ENCODE peak calls at places on chromosome 21, in eight cellular contexts. One of them, this sample, is unnamed.

GRCh38 chr21:45031231-45032191 is 42.9 kb upstream of the ADARB1 start:
- DNase-seq in H9: peak; percentile 19
- DNase-seq in Peyer's patch: no peak
- DNase-seq in PC-9: no peak
- DNase-seq in GM12865: no peak
- DNase-seq in astrocyte of the spinal cord: peak; percentile 56
- DNase-seq in neural crest cell: no peak
- DNase-seq in foreskin fibroblast: no peak
- DNase-seq in this sample: no peak

GRCh38 chr21:34112316-34113033 is 39.1 kb downstream of the MRPS6 start:
- DNase-seq in PC-9: no peak
- DNase-seq in GM12865: no peak
- DNase-seq in foreskin fibroblast: no peak
- DNase-seq in astrocyte of the spinal cord: no peak
- DNase-seq in H9: no peak
- DNase-seq in neural crest cell: no peak
- DNase-seq in Peyer's patch: no peak
- DNase-seq in this sample: no peak

GRCh38 chr21:44681861-44682579 is at the start of gene KRTAP12-1:
- DNase-seq in astrocyte of the spinal cord: no peak
- DNase-seq in GM12865: no peak
- DNase-seq in foreskin fibroblast: no peak
- DNase-seq in neural crest cell: no peak
- DNase-seq in Peyer's patch: no peak
- DNase-seq in H9: peak; percentile 22
- DNase-seq in PC-9: no peak
- DNase-seq in this sample: no peak

GRCh38 chr21:45078877-45079281 is 4.5 kb downstream of the ADARB1 start:
- DNase-seq in astrocyte of the spinal cord: peak; percentile 28
- DNase-seq in GM12865: peak; percentile 18
- DNase-seq in H9: no peak
- DNase-seq in neural crest cell: no peak
- DNase-seq in PC-9: no peak
- DNase-seq in foreskin fibroblast: peak; percentile 58
- DNase-seq in Peyer's patch: no peak
- DNase-seq in this sample: peak; percentile 8

GRCh38 chr21:36747114-36747814 is 48.3 kb downstream of the SIM2 start:
- DNase-seq in neural crest cell: no peak
- DNase-seq in H9: peak; percentile 58
- DNase-seq in PC-9: no peak
- DNase-seq in Peyer's patch: no peak
- DNase-seq in GM12865: peak; percentile 4
- DNase-seq in astrocyte of the spinal cord: no peak
- DNase-seq in foreskin fibroblast: no peak
- DNase-seq in this sample: no peak

GRCh38 chr21:28537371-28538079 is 455.2 kb downstream of the LTN1 start:
- DNase-seq in PC-9: no peak
- DNase-seq in Peyer's patch: no peak
- DNase-seq in GM12865: no peak
- DNase-seq in neural crest cell: no peak
- DNase-seq in H9: no peak
- DNase-seq in astrocyte of the spinal cord: peak; percentile 94
- DNase-seq in foreskin fibroblast: peak; percentile 96
- DNase-seq in this sample: no peak

GRCh38 chr21:39799178-39799577 is 54.2 kb downstream of the IGSF5 start:
- DNase-seq in H9: no peak
- DNase-seq in neural crest cell: no peak
- DNase-seq in Peyer's patch: no peak
- DNase-seq in foreskin fibroblast: no peak
- DNase-seq in GM12865: no peak
- DNase-seq in astrocyte of the spinal cord: no peak
- DNase-seq in PC-9: no peak
- DNase-seq in this sample: no peak

GRCh38 chr21:35342440-35342839 is 293.3 kb upstream of the RUNX1 start:
- DNase-seq in PC-9: no peak
- DNase-seq in foreskin fibroblast: no peak
- DNase-seq in H9: no peak
- DNase-seq in astrocyte of the spinal cord: no peak
- DNase-seq in Peyer's patch: no peak
- DNase-seq in GM12865: peak; percentile 50
- DNase-seq in neural crest cell: no peak
- DNase-seq in this sample: peak; percentile 33

GRCh38 chr21:39633043-39633442 is 20.3 kb downstream of the B3GALT5 start:
- DNase-seq in PC-9: peak; percentile 45
- DNase-seq in neural crest cell: no peak
- DNase-seq in H9: no peak
- DNase-seq in foreskin fibroblast: peak; percentile 46
- DNase-seq in astrocyte of the spinal cord: peak; percentile 81
- DNase-seq in Peyer's patch: no peak
- DNase-seq in GM12865: no peak
- DNase-seq in this sample: no peak

GRCh38 chr21:36512971-36513370 is 33.0 kb upstream of the CLDN14 start:
- DNase-seq in astrocyte of the spinal cord: no peak
- DNase-seq in foreskin fibroblast: no peak
- DNase-seq in GM12865: no peak
- DNase-seq in PC-9: no peak
- DNase-seq in Peyer's patch: no peak
- DNase-seq in H9: no peak
- DNase-seq in neural crest cell: no peak
- DNase-seq in this sample: no peak

GRCh38 chr21:26140185-26140584 is 30.4 kb downstream of the APP start:
- DNase-seq in H9: no peak
- DNase-seq in GM12865: no peak
- DNase-seq in PC-9: peak; percentile 90
- DNase-seq in astrocyte of the spinal cord: peak; percentile 97
- DNase-seq in neural crest cell: no peak
- DNase-seq in foreskin fibroblast: peak; percentile 94
- DNase-seq in Peyer's patch: no peak
- DNase-seq in this sample: no peak

GRCh38 chr21:26457817-26458216 is 115.3 kb downstream of the CYYR1 start:
- DNase-seq in H9: no peak
- DNase-seq in PC-9: no peak
- DNase-seq in astrocyte of the spinal cord: no peak
- DNase-seq in GM12865: no peak
- DNase-seq in Peyer's patch: no peak
- DNase-seq in foreskin fibroblast: no peak
- DNase-seq in neural crest cell: no peak
- DNase-seq in this sample: no peak

GRCh38 chr21:17083084-17083483 is 429.8 kb upstream of the CXADR start:
- DNase-seq in H9: no peak
- DNase-seq in PC-9: no peak
- DNase-seq in Peyer's patch: no peak
- DNase-seq in neural crest cell: no peak
- DNase-seq in foreskin fibroblast: no peak
- DNase-seq in astrocyte of the spinal cord: no peak
- DNase-seq in GM12865: no peak
- DNase-seq in this sample: no peak

GRCh38 chr21:10539956-10540355 is 18.6 kb downstream of the TPTE start:
- DNase-seq in neural crest cell: no peak
- DNase-seq in astrocyte of the spinal cord: no peak
- DNase-seq in GM12865: no peak
- DNase-seq in Peyer's patch: no peak
- DNase-seq in H9: no peak
- DNase-seq in PC-9: no peak
- DNase-seq in foreskin fibroblast: no peak
- DNase-seq in this sample: no peak

GRCh38 chr21:35575280-35575915 is 484.9 kb downstream of the SETD4 start:
- DNase-seq in foreskin fibroblast: peak; percentile 84
- DNase-seq in Peyer's patch: no peak
- DNase-seq in GM12865: no peak
- DNase-seq in H9: no peak
- DNase-seq in astrocyte of the spinal cord: peak; percentile 92
- DNase-seq in PC-9: no peak
- DNase-seq in neural crest cell: no peak
- DNase-seq in this sample: no peak

GRCh38 chr21:44887807-44888580 is 14.5 kb upstream of the PTTG1IP start:
- DNase-seq in astrocyte of the spinal cord: no peak
- DNase-seq in Peyer's patch: no peak
- DNase-seq in foreskin fibroblast: no peak
- DNase-seq in PC-9: no peak
- DNase-seq in GM12865: no peak
- DNase-seq in neural crest cell: no peak
- DNase-seq in H9: no peak
- DNase-seq in this sample: no peak

GRCh38 chr21:44593598-44594405 is 1.5 kb upstream of the KRTAP10-6 start:
- DNase-seq in astrocyte of the spinal cord: no peak
- DNase-seq in neural crest cell: no peak
- DNase-seq in H9: peak; percentile 56
- DNase-seq in foreskin fibroblast: peak; percentile 11
- DNase-seq in PC-9: peak; percentile 65
- DNase-seq in GM12865: no peak
- DNase-seq in Peyer's patch: no peak
- DNase-seq in this sample: no peak

GRCh38 chr21:35120631-35121180 is 71.6 kb upstream of the RUNX1 start:
- DNase-seq in PC-9: no peak
- DNase-seq in foreskin fibroblast: no peak
- DNase-seq in Peyer's patch: no peak
- DNase-seq in astrocyte of the spinal cord: no peak
- DNase-seq in H9: no peak
- DNase-seq in neural crest cell: no peak
- DNase-seq in GM12865: no peak
- DNase-seq in this sample: no peak

GRCh38 chr21:41477641-41478318 is 30.2 kb downstream of the TMPRSS2 start:
- DNase-seq in H9: peak; percentile 73
- DNase-seq in Peyer's patch: peak; percentile 73
- DNase-seq in GM12865: no peak
- DNase-seq in neural crest cell: peak; percentile 22
- DNase-seq in PC-9: peak; percentile 40
- DNase-seq in foreskin fibroblast: no peak
- DNase-seq in astrocyte of the spinal cord: peak; percentile 44
- DNase-seq in this sample: no peak

GRCh38 chr21:41478319-41479177 is 29.4 kb downstream of the TMPRSS2 start:
- DNase-seq in H9: no peak
- DNase-seq in Peyer's patch: peak; percentile 50
- DNase-seq in GM12865: peak; percentile 49
- DNase-seq in PC-9: peak; percentile 74
- DNase-seq in foreskin fibroblast: no peak
- DNase-seq in neural crest cell: no peak
- DNase-seq in astrocyte of the spinal cord: no peak
- DNase-seq in this sample: no peak

GRCh38 chr21:41475714-41476405 is 32.1 kb downstream of the TMPRSS2 start:
- DNase-seq in PC-9: no peak
- DNase-seq in GM12865: no peak
- DNase-seq in neural crest cell: no peak
- DNase-seq in Peyer's patch: peak; percentile 53
- DNase-seq in H9: no peak
- DNase-seq in astrocyte of the spinal cord: no peak
- DNase-seq in foreskin fibroblast: no peak
- DNase-seq in this sample: no peak

GRCh38 chr21:41470054-41470453 is 37.9 kb downstream of the TMPRSS2 start:
- DNase-seq in PC-9: no peak
- DNase-seq in Peyer's patch: peak; percentile 13
- DNase-seq in astrocyte of the spinal cord: no peak
- DNase-seq in foreskin fibroblast: no peak
- DNase-seq in GM12865: no peak
- DNase-seq in neural crest cell: no peak
- DNase-seq in H9: no peak
- DNase-seq in this sample: no peak

GRCh38 chr21:41472769-41473548 is 35.0 kb downstream of the TMPRSS2 start:
- DNase-seq in GM12865: no peak
- DNase-seq in neural crest cell: no peak
- DNase-seq in foreskin fibroblast: no peak
- DNase-seq in Peyer's patch: peak; percentile 18
- DNase-seq in astrocyte of the spinal cord: no peak
- DNase-seq in H9: no peak
- DNase-seq in PC-9: no peak
- DNase-seq in this sample: no peak
- TF ChIP-seq CTCF in GM12865: no peak
- TF ChIP-seq CTCF in neural crest cell: no peak
- TF ChIP-seq CTCF in foreskin fibroblast: no peak
- TF ChIP-seq CTCF in Peyer's patch: no peak
- TF ChIP-seq CTCF in astrocyte of the spinal cord: no peak
- TF ChIP-seq CTCF in H9: no peak
- TF ChIP-seq CTCF in PC-9: no peak
- TF ChIP-seq CTCF in this sample: no peak

GRCh38 chr21:42534901-42535378 is 21.3 kb downstream of the SLC37A1 start:
- DNase-seq in foreskin fibroblast: no peak
- DNase-seq in GM12865: peak; percentile 79
- DNase-seq in H9: no peak
- DNase-seq in PC-9: no peak
- DNase-seq in Peyer's patch: peak; percentile 0
- DNase-seq in neural crest cell: no peak
- DNase-seq in astrocyte of the spinal cord: no peak
- DNase-seq in this sample: no peak
- TF ChIP-seq CTCF in foreskin fibroblast: no peak
- TF ChIP-seq CTCF in GM12865: no peak
- TF ChIP-seq CTCF in H9: no peak
- TF ChIP-seq CTCF in PC-9: no peak
- TF ChIP-seq CTCF in Peyer's patch: no peak
- TF ChIP-seq CTCF in neural crest cell: no peak
- TF ChIP-seq CTCF in astrocyte of the spinal cord: no peak
- TF ChIP-seq CTCF in this sample: no peak

GRCh38 chr21:38352536-38353219 is 95.9 kb downstream of the KCNJ15 start:
- DNase-seq in astrocyte of the spinal cord: peak; percentile 88
- DNase-seq in Peyer's patch: no peak
- DNase-seq in PC-9: no peak
- DNase-seq in H9: peak; percentile 66
- DNase-seq in foreskin fibroblast: peak; percentile 74
- DNase-seq in neural crest cell: peak; percentile 71
- DNase-seq in GM12865: peak; percentile 49
- DNase-seq in this sample: no peak
- TF ChIP-seq CTCF in astrocyte of the spinal cord: peak; percentile 85
- TF ChIP-seq CTCF in Peyer's patch: no peak
- TF ChIP-seq CTCF in PC-9: no peak
- TF ChIP-seq CTCF in H9: peak; percentile 87
- TF ChIP-seq CTCF in foreskin fibroblast: peak; percentile 90
- TF ChIP-seq CTCF in neural crest cell: peak; percentile 77
- TF ChIP-seq CTCF in GM12865: peak; percentile 75
- TF ChIP-seq CTCF in this sample: peak; percentile 59

GRCh38 chr21:20970691-20971090 is 27.5 kb upstream of the NCAM2 start:
- DNase-seq in PC-9: no peak
- DNase-seq in Peyer's patch: no peak
- DNase-seq in foreskin fibroblast: no peak
- DNase-seq in H9: no peak
- DNase-seq in neural crest cell: no peak
- DNase-seq in astrocyte of the spinal cord: no peak
- DNase-seq in GM12865: no peak
- DNase-seq in this sample: no peak

GRCh38 chr21:20968391-20968790 is 29.8 kb upstream of the NCAM2 start:
- DNase-seq in foreskin fibroblast: no peak
- DNase-seq in astrocyte of the spinal cord: peak; percentile 6
- DNase-seq in GM12865: no peak
- DNase-seq in PC-9: no peak
- DNase-seq in Peyer's patch: no peak
- DNase-seq in neural crest cell: no peak
- DNase-seq in H9: no peak
- DNase-seq in this sample: no peak

DNA sequence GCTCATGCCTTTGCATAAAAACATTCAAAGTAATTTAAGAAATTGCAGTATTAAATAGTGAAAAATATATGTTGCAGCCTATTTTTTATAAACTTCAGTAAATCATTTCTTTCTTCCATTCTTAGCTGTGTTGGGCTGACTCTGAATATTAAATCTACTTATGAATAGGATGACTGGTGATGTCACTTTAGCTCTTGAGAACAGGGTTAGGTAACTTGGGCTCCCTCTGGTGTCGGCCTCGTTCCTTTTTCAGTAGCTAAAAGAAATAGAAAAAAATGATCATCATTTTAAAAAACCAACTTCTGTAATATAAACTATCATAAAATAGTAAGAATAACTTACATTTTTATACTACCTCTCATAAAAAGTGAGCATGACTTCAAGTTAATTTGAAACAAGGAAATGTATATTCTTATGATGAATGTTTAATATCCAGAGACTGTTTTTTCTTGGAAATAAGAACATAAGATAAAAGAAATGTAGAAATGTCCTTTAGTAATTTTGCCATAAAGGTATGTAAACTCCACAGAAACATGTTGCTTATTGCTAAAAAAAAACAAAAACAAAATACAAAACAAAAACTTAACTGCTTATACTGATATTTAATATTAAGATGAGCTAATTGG is 26.8 kb upstream of the NCAM2 start:
- DNase-seq in PC-9: no peak
- DNase-seq in GM12865: peak; percentile 33
- DNase-seq in neural crest cell: peak; percentile 46
- DNase-seq in H9: peak; percentile 35
- DNase-seq in astrocyte of the spinal cord: peak; percentile 68
- DNase-seq in foreskin fibroblast: peak; percentile 1
- DNase-seq in Peyer's patch: no peak
- DNase-seq in this sample: no peak
- TF ChIP-seq CTCF in PC-9: peak; percentile 53
- TF ChIP-seq CTCF in GM12865: peak; percentile 16
- TF ChIP-seq CTCF in neural crest cell: peak; percentile 77
- TF ChIP-seq CTCF in H9: peak; percentile 78
- TF ChIP-seq CTCF in astrocyte of the spinal cord: peak; percentile 66
- TF ChIP-seq CTCF in foreskin fibroblast: peak; percentile 58
- TF ChIP-seq CTCF in Peyer's patch: no peak
- TF ChIP-seq CTCF in this sample: peak; percentile 3